ENCODE peak calls at places on chromosome 11, in seven cellular contexts. H is esophagus squamous epithelium, N is fibroblast of lung, J is hepatocyte, B is PC-3, A is stomach, G is gastrocnemius medialis. K is an unnamed sample.

GRCh38 chr11:8807544-8808225 is 103.3 kb upstream of the AKIP1 start:
- DNase-seq in H (no peak), N (peak; percentile 88), J (no peak), B (no peak), A (peak; percentile 46), G (peak; percentile 35), K (peak; percentile 90)

GRCh38 chr11:111183706-111184105 is 61.8 kb upstream of the POU2AF2 start:
- DNase-seq in H (no peak), N (no peak), J (no peak), B (peak; percentile 42), A (no peak), G (no peak), K (no peak)

GRCh38 chr11:76629853-76630599 is 40.5 kb downstream of the LRRC32 start:
- DNase-seq in H (no peak), N (peak; percentile 58), J (peak; percentile 52), B (no peak), A (peak; percentile 40), G (peak; percentile 57), K (peak; percentile 13)

GRCh38 chr11:125365196-125365931 is 130.7 kb downstream of the FEZ1 start:
- DNase-seq in H (no peak), N (no peak), J (no peak), B (peak; percentile 10), A (no peak), G (no peak), K (no peak)

GRCh38 chr11:69883292-69884255 is 64.4 kb upstream of the FGF3 start:
- DNase-seq in H (no peak), N (no peak), J (no peak), B (no peak), A (no peak), G (no peak), K (no peak)

GRCh38 chr11:133719532-133720235 is 125.6 kb downstream of the SPATA19 start:
- DNase-seq in H (no peak), N (no peak), J (no peak), B (no peak), A (no peak), G (no peak), K (no peak)

GRCh38 chr11:91219501-91219900 is 996.7 kb upstream of the CHORDC1 start:
- DNase-seq in H (no peak), N (peak; percentile 42), J (no peak), B (no peak), A (no peak), G (no peak), K (no peak)

GRCh38 chr11:78715639-78716311 is 141.1 kb upstream of the NARS2 start:
- DNase-seq in H (no peak), N (peak; percentile 63), J (peak; percentile 70), B (peak; percentile 99), A (peak; percentile 31), G (no peak), K (peak; percentile 55)

GRCh38 chr11:2173150-2173693 is 1.6 kb upstream of the TH start:
- DNase-seq in H (no peak), N (no peak), J (no peak), B (peak; percentile 26), A (no peak), G (no peak), K (peak; percentile 40)

GRCh38 chr11:76307978-76308747 is 72.8 kb downstream of the THAP12 start:
- DNase-seq in H (no peak), N (no peak), J (no peak), B (no peak), A (no peak), G (no peak), K (no peak)

GRCh38 chr11:36605221-36606216 is 7.5 kb upstream of the RAG2 start:
- DNase-seq in H (no peak), N (no peak), J (no peak), B (no peak), A (no peak), G (no peak), K (no peak)

GRCh38 chr11:36574486-36574885 is 6.7 kb downstream of the RAG1 start:
- DNase-seq in H (no peak), N (no peak), J (no peak), B (no peak), A (no peak), G (no peak), K (no peak)

GRCh38 chr11:117933930-117934329 is 4.7 kb upstream of the TMPRSS13 start:
- DNase-seq in H (no peak), N (no peak), J (no peak), B (no peak), A (no peak), G (no peak), K (no peak)

GRCh38 chr11:30586251-30587144 is at the start of gene MPPED2:
- DNase-seq in H (no peak), N (no peak), J (peak; percentile 65), B (no peak), A (no peak), G (no peak), K (peak; percentile 74)

GRCh38 chr11:20021771-20022362 is 138.4 kb downstream of the DBX1 start:
- DNase-seq in H (no peak), N (no peak), J (no peak), B (no peak), A (no peak), G (no peak), K (peak; percentile 86)

GRCh38 chr11:11382858-11383532 is 29.9 kb upstream of the CSNK2A3 start:
- DNase-seq in H (no peak), N (no peak), J (no peak), B (no peak), A (no peak), G (no peak), K (peak; percentile 42)

DNA sequence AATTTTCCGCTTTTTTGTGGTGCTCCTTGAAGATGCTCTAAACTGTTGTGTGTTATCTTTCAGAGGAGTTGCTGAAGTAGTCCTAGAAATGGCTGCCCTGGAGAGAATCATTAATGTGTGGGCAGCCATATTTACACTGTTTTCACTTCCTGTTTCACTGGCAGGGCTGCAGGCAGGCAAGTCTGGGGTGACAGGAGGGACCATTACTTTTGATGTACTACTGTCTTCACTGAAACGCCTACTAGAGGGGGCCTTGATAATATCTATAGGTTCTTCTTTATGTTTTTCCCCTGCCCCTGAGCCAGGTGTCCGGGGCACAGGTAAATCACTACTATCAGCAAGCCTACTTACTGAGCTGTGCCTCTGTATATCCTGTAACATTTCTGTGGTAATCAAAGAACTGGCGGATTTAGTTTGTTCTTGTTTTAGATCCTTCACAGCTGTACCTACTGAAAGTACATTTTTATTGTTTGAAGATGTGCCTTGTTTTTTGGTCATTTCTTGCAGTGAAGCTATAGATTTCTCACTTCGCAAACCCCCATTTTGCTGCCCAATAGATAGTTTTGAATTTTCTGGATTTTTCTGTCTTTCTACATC is 39.7 kb downstream of the ACAT1 start:
- DNase-seq in H (no peak), N (no peak), J (no peak), B (no peak), A (no peak), G (no peak), K (no peak)
- H3K27ac ChIP-seq in H (no peak overlapping the region), N (no peak overlapping the region), J (no peak overlapping the region), B (no peak overlapping the region), A (no peak overlapping the region), G (no peak overlapping the region), K (no peak overlapping the region)

DNA sequence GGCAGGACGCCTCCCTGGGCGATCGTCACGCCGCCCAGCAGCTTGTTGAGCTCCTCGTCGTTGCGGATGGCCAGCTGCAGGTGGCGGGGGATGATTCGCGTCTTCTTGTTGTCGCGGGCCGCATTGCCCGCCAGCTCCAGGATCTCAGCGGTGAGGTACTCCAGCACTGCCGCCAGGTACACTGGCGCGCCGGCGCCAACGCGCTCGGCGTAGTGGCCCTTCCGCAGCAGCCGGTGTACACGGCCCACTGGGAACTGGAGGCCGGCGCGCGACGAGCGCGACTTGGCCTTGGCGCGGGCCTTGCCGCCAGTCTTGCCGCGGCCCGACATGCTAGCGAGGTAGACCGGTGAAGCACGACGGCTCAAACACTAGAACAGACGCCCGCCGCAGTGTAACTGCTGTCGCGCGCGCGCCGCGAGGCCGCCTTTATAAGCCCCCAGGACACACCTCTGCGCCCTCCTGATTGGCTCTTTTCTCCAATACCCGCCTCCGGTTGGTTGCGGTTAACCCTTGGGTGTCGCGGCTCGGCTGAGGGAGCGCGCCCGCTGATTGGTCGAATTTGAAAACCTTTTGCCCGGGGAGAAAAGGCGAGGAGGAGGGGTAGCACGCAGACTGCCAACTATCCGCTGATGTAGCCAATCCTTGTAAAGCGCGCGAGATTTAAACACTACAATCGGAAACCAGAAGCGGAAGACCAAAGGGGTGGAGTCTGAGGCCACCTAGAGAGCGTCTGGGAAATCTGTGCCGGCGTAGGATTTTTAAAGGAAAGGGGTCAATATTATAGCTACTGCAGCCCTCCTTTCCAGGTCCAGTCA is 6.4 kb downstream of the DPAGT1 start:
- DNase-seq in H (peak; percentile 97), N (peak; percentile 100), J (peak; percentile 99), B (peak; percentile 100), A (peak; percentile 99), G (peak; percentile 100), K (peak; percentile 98)
- H3K36me3 ChIP-seq in H (peaks cover 6% of the 10 kb centered on the region), N (peaks cover 16% of the 10 kb centered on the region), J (no peaks in the 10 kb centered on the region), B (peaks cover 46% of the 10 kb centered on the region), A (peaks cover 23% of the 10 kb centered on the region), G (peaks cover 36% of the 10 kb centered on the region), K (peaks cover 25% of the 10 kb centered on the region)

GRCh38 chr11:848380-848931 is 5.8 kb downstream of the TSPAN4 start:
- DNase-seq in H (no peak), N (no peak), J (peak; percentile 71), B (no peak), A (peak; percentile 60), G (no peak), K (no peak)

GRCh38 chr11:849951-850776 is 7.5 kb downstream of the TSPAN4 start:
- DNase-seq in H (no peak), N (no peak), J (peak; percentile 47), B (no peak), A (no peak), G (no peak), K (no peak)

GRCh38 chr11:847876-848275 is 5.2 kb downstream of the TSPAN4 start:
- DNase-seq in H (no peak), N (no peak), J (no peak), B (no peak), A (no peak), G (no peak), K (no peak)

GRCh38 chr11:850777-851762 is 8.4 kb downstream of the TSPAN4 start:
- DNase-seq in H (no peak), N (no peak), J (no peak), B (no peak), A (no peak), G (no peak), K (no peak)

DNA sequence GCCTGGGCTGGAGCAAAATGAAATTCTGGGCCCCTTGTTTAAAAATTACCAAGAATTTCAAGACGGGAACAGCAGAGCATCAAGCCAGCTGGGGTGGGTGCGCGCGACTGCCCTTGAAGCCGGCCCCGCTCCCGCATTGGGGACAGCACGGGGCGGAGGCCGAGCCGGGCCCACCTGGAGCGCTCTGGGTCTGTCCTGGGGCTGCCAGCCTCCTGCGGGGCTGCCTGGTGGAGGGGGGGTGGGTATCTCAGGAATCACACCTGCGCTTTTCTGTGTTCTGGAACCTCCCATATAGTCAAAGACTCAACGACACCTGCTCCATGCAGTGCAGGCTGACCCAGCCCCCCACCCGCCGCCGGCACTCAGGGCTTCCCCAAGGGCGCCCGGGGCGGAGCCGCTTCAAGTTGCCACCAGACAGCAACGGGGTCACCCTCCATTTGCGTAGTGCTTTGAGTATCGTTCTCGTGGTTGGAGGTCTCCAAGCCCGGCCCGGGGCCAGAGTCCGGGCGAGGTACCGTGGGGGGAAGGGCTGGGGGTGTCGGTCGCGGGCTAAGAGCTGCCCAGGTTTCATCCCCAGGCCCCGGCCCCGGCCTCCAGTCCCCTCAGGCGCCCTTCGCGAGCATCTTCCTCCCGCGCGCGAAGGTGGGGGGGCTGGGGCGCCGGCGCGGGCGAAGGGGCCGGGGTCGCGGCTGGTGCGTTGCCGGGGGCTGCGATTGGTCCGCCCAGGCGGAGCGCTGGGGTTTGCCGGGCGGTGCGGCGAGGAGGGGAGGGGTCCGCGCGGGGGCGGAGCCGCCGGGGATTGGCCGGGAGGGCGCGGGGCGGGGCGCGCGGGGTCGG is 6.6 kb downstream of the TSPAN4 start:
- DNase-seq in H (no peak), N (no peak), J (peak; percentile 58), B (no peak), A (no peak), G (no peak), K (no peak)
- H3K4me3 ChIP-seq in H (peak overlapping the region; percentile 62), N (peak overlapping the region; percentile 15), J (peak overlapping the region; percentile 64), B (no peak overlapping the region), A (peak overlapping the region; percentile 58), G (peak overlapping the region; percentile 16), K (no peak overlapping the region)

GRCh38 chr11:57320719-57321387 is 3.9 kb downstream of the TNKS1BP1 start:
- DNase-seq in H (no peak), N (no peak), J (peak; percentile 67), B (peak; percentile 23), A (peak; percentile 70), G (no peak), K (no peak)
- H3K27ac ChIP-seq in H (peak overlapping the region; percentile 99), N (peak overlapping the region; percentile 90), J (peak overlapping the region; percentile 95), B (peak overlapping the region; percentile 82), A (peak overlapping the region; percentile 94), G (peak overlapping the region; percentile 97), K (no peak overlapping the region)

K was measured in SJCRH30.